ENCODE peak calls at places on chromosomes 1 and 21, in five cellular contexts. Q is neural crest cell, P is T-helper 9 cell, J is neuronal stem cell, W is H9. T is an unnamed sample.

GRCh38 chr1:229031491-229032341 is 239.2 kb upstream of the RAB4A start:
- DNase-seq in Q (no peak), P (no peak), J (no peak), W (no peak), T (no peak)

GRCh38 chr21:42469272-42469671 is 26.8 kb downstream of the RSPH1 start:
- DNase-seq in Q (no peak), P (no peak), J (no peak), W (no peak), T (no peak)

GRCh38 chr1:234609528-234610042 is 393 bp downstream of the IRF2BP2 start:
- DNase-seq in Q (no peak), P (no peak), J (no peak), W (no peak), T (no peak)

GRCh38 chr1:30190481-30191153 is 532.8 kb downstream of the MATN1 start:
- DNase-seq in Q (no peak), P (no peak), J (no peak), W (no peak), T (no peak)

GRCh38 chr1:25086518-25087079 is 145.7 kb downstream of the SYF2 start:
- DNase-seq in Q (no peak), P (no peak), J (no peak), W (no peak), T (no peak)

GRCh38 chr1:34684246-34684645 is 70.6 kb upstream of the GJB5 start:
- DNase-seq in Q (no peak), P (no peak), J (no peak), W (peak; percentile 79), T (no peak)

GRCh38 chr21:32844653-32845443 is 73.3 kb upstream of the PAXBP1 start:
- DNase-seq in Q (no peak), P (no peak), J (no peak), W (no peak), T (no peak)

GRCh38 chr1:205324781-205325180 is 3.2 kb upstream of the NUAK2 start:
- DNase-seq in Q (no peak), P (no peak), J (no peak), W (no peak), T (no peak)

GRCh38 chr1:213122514-213122929 is 71.5 kb downstream of the RPS6KC1 start:
- DNase-seq in Q (no peak), P (no peak), J (peak; percentile 11), W (no peak), T (no peak)

GRCh38 chr1:1150100-1150499 is 23.6 kb upstream of the TTLL10 start:
- DNase-seq in Q (no peak), P (no peak), J (no peak), W (no peak), T (no peak)

GRCh38 chr1:17135530-17135929 is 16.3 kb upstream of the PADI2 start:
- DNase-seq in Q (no peak), P (no peak), J (no peak), W (no peak), T (no peak)

GRCh38 chr1:235971571-235972315 is 93.1 kb downstream of the NID1 start:
- DNase-seq in Q (peak; percentile 86), P (peak; percentile 73), J (peak; percentile 87), W (peak; percentile 93), T (peak; percentile 60)

GRCh38 chr1:886311-886710 is 37.4 kb upstream of the SAMD11 start:
- DNase-seq in Q (no peak), P (no peak), J (no peak), W (no peak), T (no peak)

GRCh38 chr1:152811671-152812070 is at the start of gene LCE1B:
- DNase-seq in Q (no peak), P (no peak), J (no peak), W (no peak), T (no peak)

GRCh38 chr1:107593436-107594209 is 371.4 kb downstream of the VAV3 start:
- DNase-seq in Q (no peak), P (no peak), J (no peak), W (no peak), T (no peak)

GRCh38 chr21:43266534-43266933 is 97.7 kb downstream of the CRYAA start:
- DNase-seq in Q (no peak), P (no peak), J (no peak), W (no peak), T (no peak)

GRCh38 chr1:30847358-30847972 is 61.1 kb downstream of the SDC3 start:
- DNase-seq in Q (peak; percentile 81), P (no peak), J (peak; percentile 44), W (peak; percentile 85), T (no peak)